ENCODE peak calls at places on chromosomes 3 and 15, in seven cellular contexts. J, K, T, G, V, H and I are unnamed samples.

GRCh38 chr3:42300013-42300412 is 34.0 kb upstream of the CCK start:
- DNase-seq in J (no peak), K (no peak), T (no peak), G (no peak), V (no peak), H (peak), I (no peak)

GRCh38 chr3:194105292-194105691 is 30.7 kb upstream of the HES1 start:
- DNase-seq in J (no peak), K (no peak), T (no peak), G (no peak), V (no peak), H (no peak), I (no peak)

GRCh38 chr15:33382491-33382890 is 71.7 kb downstream of the RYR3 start:
- DNase-seq in J (no peak), K (no peak), T (no peak), G (no peak), V (no peak), H (no peak), I (no peak)

GRCh38 chr3:197498499-197499241 is 57.1 kb downstream of the BDH1 start:
- DNase-seq in J (no peak), K (no peak), T (no peak), G (no peak), V (no peak), H (no peak), I (no peak)

GRCh38 chr15:40451497-40452158 is 10.9 kb downstream of the BAHD1 start:
- DNase-seq in J (no peak), K (no peak), T (no peak), G (no peak), V (no peak), H (no peak), I (no peak)

GRCh38 chr3:197021231-197021630 is 8.4 kb downstream of the MELTF start:
- DNase-seq in J (no peak), K (no peak), T (no peak), G (no peak), V (no peak), H (no peak), I (no peak)

GRCh38 chr3:113214917-113215595 is 3.7 kb downstream of the BOC start:
- DNase-seq in J (no peak), K (no peak), T (no peak), G (no peak), V (no peak), H (no peak), I (no peak)

GRCh38 chr3:45693941-45694521 is 4.8 kb downstream of the SACM1L start:
- DNase-seq in J (no peak), K (no peak), T (no peak), G (no peak), V (peak), H (no peak), I (no peak)

GRCh38 chr3:109685084-109686079 is 348.0 kb upstream of the DPPA4 start:
- DNase-seq in J (peak), K (peak), T (peak), G (peak), V (no peak), H (peak), I (peak)

GRCh38 chr15:66294932-66295235 is 1.5 kb downstream of the DIS3L start:
- DNase-seq in J (no peak), K (no peak), T (no peak), G (no peak), V (no peak), H (peak), I (no peak)
- H3K27ac ChIP-seq in J (peak), K (no peak), T (peak), G (peak), V (no peak), H (no peak), I (peak)

GRCh38 chr3:63964287-63965073 is 52.3 kb upstream of the SCAANT1 start:
- DNase-seq in J (no peak), K (no peak), T (no peak), G (no peak), V (no peak), H (no peak), I (no peak)
- H3K27ac ChIP-seq in J (peak), K (peak), T (no peak), G (no peak), V (no peak), H (no peak), I (no peak)

GRCh38 chr3:8097690-8098089 is 403.9 kb upstream of the LMCD1 start:
- DNase-seq in J (no peak), K (no peak), T (no peak), G (no peak), V (no peak), H (no peak), I (no peak)

GRCh38 chr3:8095724-8096123 is 405.9 kb upstream of the LMCD1 start:
- DNase-seq in J (no peak), K (no peak), T (no peak), G (no peak), V (no peak), H (no peak), I (no peak)

GRCh38 chr3:8094415-8094814 is 407.2 kb upstream of the LMCD1 start:
- DNase-seq in J (no peak), K (no peak), T (no peak), G (no peak), V (no peak), H (no peak), I (no peak)
- H3K27ac ChIP-seq in J (no peak), K (no peak), T (no peak), G (no peak), V (no peak), H (no peak), I (no peak)

DNA sequence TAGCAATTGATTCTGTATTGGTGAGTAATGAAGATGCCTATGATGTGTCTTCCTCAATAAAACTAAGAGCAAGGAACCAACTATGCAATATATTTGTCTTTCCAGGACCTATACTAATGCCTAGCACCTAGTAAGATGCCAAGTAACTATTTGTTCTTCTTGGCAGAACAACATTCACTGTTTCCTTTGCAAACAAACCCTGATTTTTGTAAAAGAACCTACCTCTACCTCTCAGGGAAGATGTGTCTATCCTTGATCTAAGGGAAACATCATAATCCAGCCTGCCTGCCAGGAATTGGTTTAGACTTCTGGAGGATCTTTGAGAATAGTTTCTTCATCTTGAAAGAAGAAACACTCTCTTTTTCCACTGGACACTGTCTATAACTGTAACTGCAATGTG is 3.8 kb upstream of the ADPRH start:
- DNase-seq in J (no peak), K (no peak), T (no peak), G (no peak), V (no peak), H (no peak), I (no peak)
- H3K27ac ChIP-seq in J (no peak), K (no peak), T (no peak), G (no peak), V (no peak), H (no peak), I (no peak)

DNA sequence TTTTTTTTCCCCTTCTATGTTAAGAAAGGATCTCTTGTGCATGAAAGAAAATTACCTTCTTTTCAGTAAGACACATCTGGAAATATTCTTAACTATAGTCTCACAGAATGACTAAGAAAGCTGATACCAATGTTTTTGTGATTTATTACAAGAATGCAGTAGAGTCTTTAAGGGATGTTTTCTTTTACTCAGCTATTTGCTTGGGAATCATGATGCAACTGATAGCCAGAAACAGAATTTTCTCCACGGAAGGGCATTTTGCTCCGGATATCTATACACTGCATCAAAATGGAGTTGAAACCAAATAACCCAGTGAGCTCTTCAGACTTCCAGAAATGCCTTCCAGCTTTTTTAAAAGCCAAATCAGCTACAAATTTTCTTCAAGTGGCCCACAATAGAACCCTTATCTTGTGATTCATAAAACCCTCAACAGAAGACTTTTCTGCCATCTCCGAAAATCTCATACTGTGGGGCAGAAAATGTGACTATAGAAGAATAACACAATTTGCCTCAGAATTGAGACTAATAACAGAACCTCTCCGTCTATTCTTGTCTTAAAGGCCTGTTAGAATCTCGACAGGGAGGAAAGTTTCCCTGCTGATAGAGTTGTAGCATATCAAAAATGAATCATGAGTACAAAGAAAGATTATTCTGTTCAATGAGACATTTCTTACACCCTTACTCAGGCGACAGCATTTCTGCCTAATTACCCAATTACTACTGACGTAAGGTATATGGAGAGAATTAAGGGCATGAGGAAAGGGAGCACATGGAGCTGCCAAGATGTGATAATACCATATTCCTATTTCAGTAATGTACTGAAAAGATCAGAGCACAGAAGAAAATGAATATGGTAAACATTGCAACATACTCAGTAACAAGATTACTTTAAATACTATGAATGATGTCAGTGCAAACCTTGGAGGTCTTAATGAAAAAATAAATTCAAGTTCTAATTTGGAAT is 900.1 kb downstream of the ROBO1 start:
- DNase-seq in J (no peak), K (no peak), T (no peak), G (no peak), V (no peak), H (no peak), I (no peak)
- H3K27ac ChIP-seq in J (no peak), K (no peak), T (no peak), G (no peak), V (no peak), H (no peak), I (no peak)

GRCh38 chr3:128342701-128343180 is 123.9 kb downstream of the DNAJB8 start:
- DNase-seq in J (no peak), K (no peak), T (no peak), G (no peak), V (no peak), H (no peak), I (no peak)
- H3K27ac ChIP-seq in J (no peak), K (no peak), T (no peak), G (no peak), V (no peak), H (no peak), I (no peak)

DNA sequence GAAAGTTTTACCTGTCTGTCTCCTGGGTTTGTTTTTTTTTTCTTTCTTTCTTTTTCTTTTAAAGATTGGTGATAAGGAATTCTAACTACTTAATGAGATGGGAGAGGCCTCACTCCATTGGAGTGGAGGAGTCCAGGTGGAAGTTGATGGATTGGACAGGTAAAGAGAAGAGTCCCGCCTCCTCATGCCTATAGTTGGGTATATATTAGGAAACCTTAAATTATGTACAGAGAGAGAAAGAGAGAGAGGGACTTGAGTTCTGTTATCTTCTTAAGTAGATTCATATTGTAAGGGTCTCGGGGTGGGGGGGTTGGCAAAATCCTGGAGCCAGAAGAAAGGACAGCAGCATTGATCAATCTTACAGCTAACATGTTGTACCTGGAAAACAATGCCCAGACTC is 158.2 kb downstream of the TP63 start:
- DNase-seq in J (no peak), K (no peak), T (peak), G (no peak), V (no peak), H (peak), I (peak)
- H3K27ac ChIP-seq in J (no peak), K (no peak), T (peak), G (no peak), V (no peak), H (peak), I (peak)